ENCODE peak calls at places on chromosomes 7 and 10, in four cellular contexts. One of them, this sample, is unnamed.

GRCh38 chr10:51358227-51358626 is 283.9 kb downstream of the PRKG1 start:
- DNase-seq in IMR-90: no peak
- DNase-seq in posterior vena cava: no peak
- DNase-seq in ACHN: no peak
- DNase-seq in this sample: no peak

GRCh38 chr7:43232376-43232775 is 119.9 kb downstream of the HECW1 start:
- DNase-seq in IMR-90: no peak
- DNase-seq in posterior vena cava: no peak
- DNase-seq in ACHN: no peak
- DNase-seq in this sample: no peak

GRCh38 chr7:135414208-135414607 is 95.7 kb downstream of the CNOT4 start:
- DNase-seq in IMR-90: no peak
- DNase-seq in posterior vena cava: no peak
- DNase-seq in ACHN: no peak
- DNase-seq in this sample: no peak

GRCh38 chr10:33179056-33179455 is 155.4 kb downstream of the NRP1 start:
- DNase-seq in IMR-90: peak
- DNase-seq in posterior vena cava: no peak
- DNase-seq in ACHN: no peak
- DNase-seq in this sample: no peak

GRCh38 chr10:79142064-79142491 is 73.3 kb downstream of the ZMIZ1 start:
- DNase-seq in IMR-90: peak
- DNase-seq in posterior vena cava: peak
- DNase-seq in ACHN: peak
- DNase-seq in this sample: no peak

GRCh38 chr7:130926021-130926691 is 192.1 kb upstream of the KLF14 start:
- DNase-seq in IMR-90: no peak
- DNase-seq in posterior vena cava: no peak
- DNase-seq in ACHN: no peak
- DNase-seq in this sample: no peak

GRCh38 chr10:4661572-4662255 is 164.3 kb upstream of the AKR1E2 start:
- DNase-seq in IMR-90: no peak
- DNase-seq in posterior vena cava: peak
- DNase-seq in ACHN: no peak
- DNase-seq in this sample: peak

GRCh38 chr7:76086070-76086469 is 38.2 kb downstream of the MDH2 start:
- DNase-seq in IMR-90: peak
- DNase-seq in posterior vena cava: no peak
- DNase-seq in ACHN: no peak
- DNase-seq in this sample: no peak

GRCh38 chr10:17206210-17206709 is 4.8 kb upstream of the TRDMT1 start:
- DNase-seq in IMR-90: peak
- DNase-seq in posterior vena cava: no peak
- DNase-seq in ACHN: peak
- DNase-seq in this sample: no peak

GRCh38 chr10:119326167-119326566 is 118.8 kb downstream of the GRK5 start:
- DNase-seq in IMR-90: no peak
- DNase-seq in posterior vena cava: no peak
- DNase-seq in ACHN: no peak
- DNase-seq in this sample: no peak

GRCh38 chr7:31873816-31874597 is 187.0 kb downstream of the PPP1R17 start:
- DNase-seq in IMR-90: no peak
- DNase-seq in posterior vena cava: no peak
- DNase-seq in ACHN: no peak
- DNase-seq in this sample: no peak

GRCh38 chr10:89207801-89208551 is 859 bp upstream of the CH25H start:
- DNase-seq in IMR-90: no peak
- DNase-seq in posterior vena cava: peak
- DNase-seq in ACHN: peak
- DNase-seq in this sample: peak

GRCh38 chr7:73872056-73872908 is 11.3 kb downstream of the TMEM270 start:
- DNase-seq in IMR-90: no peak
- DNase-seq in posterior vena cava: no peak
- DNase-seq in ACHN: no peak
- DNase-seq in this sample: no peak

GRCh38 chr7:158606111-158606510 is 18.5 kb upstream of the PTPRN2 start:
- DNase-seq in IMR-90: no peak
- DNase-seq in posterior vena cava: no peak
- DNase-seq in ACHN: no peak
- DNase-seq in this sample: no peak